ENCODE peak calls at places on chromosomes 7 and 10, in ten cellular contexts. G is neural progenitor cell; X is lung; U is thyroid gland; N is HTR-8/SVneo; E is HL-60; A is activated gamma-delta T cell treated with anti-CD3 and anti-CD28 coated beads, Interleukin-2, amount 50 U/mL, for 16 hours; P is Calu3; O is NCI-H1105; S is K562. F is an unnamed sample.

GRCh38 chr7:45036801-45037200 is 36.8 kb downstream of the CCM2 start:
- DNase-seq in G (no peak), X (no peak), U (no peak), N (no peak), E (no peak), A (no peak), P (no peak), O (no peak), S (no peak), F (no peak)

GRCh38 chr7:4747013-4747412 is 28.4 kb upstream of the AP5Z1 start:
- DNase-seq in G (no peak), X (no peak), U (no peak), N (no peak), E (no peak), A (no peak), P (no peak), O (no peak), S (no peak), F (no peak)

GRCh38 chr7:127678947-127679346 is 27.0 kb downstream of the SND1 start:
- DNase-seq in G (no peak), X (no peak), U (no peak), N (no peak), E (no peak), A (no peak), P (no peak), O (no peak), S (no peak), F (peak; percentile 25)

GRCh38 chr7:159126496-159127345 is 17.9 kb downstream of the VIPR2 start:
- DNase-seq in G (no peak), X (no peak), U (no peak), N (no peak), E (no peak), A (no peak), P (no peak), O (no peak), S (no peak), F (no peak)

GRCh38 chr10:49679480-49679893 is at the start of gene C10orf53:
- DNase-seq in G (peak; percentile 89), X (no peak), U (peak; percentile 20), N (no peak), E (peak; percentile 32), A (no peak), P (no peak), O (no peak), S (peak; percentile 87), F (peak; percentile 16)

GRCh38 chr10:43253461-43254198 is 13.2 kb downstream of the RASGEF1A start:
- DNase-seq in G (no peak), X (no peak), U (no peak), N (no peak), E (no peak), A (no peak), P (no peak), O (no peak), S (no peak), F (no peak)

GRCh38 chr7:113582471-113582870 is 336.3 kb downstream of the PPP1R3A start:
- DNase-seq in G (no peak), X (no peak), U (no peak), N (no peak), E (no peak), A (no peak), P (no peak), O (no peak), S (no peak), F (no peak)

GRCh38 chr7:128841961-128842673 is 11.9 kb downstream of the FLNC start:
- DNase-seq in G (peak; percentile 77), X (no peak), U (peak; percentile 32), N (no peak), E (no peak), A (peak; percentile 32), P (no peak), O (no peak), S (peak; percentile 89), F (no peak)

GRCh38 chr7:117008849-117009531 is 55.7 kb downstream of the ST7 start:
- DNase-seq in G (no peak), X (no peak), U (no peak), N (no peak), E (no peak), A (no peak), P (no peak), O (no peak), S (no peak), F (peak; percentile 44)

GRCh38 chr10:99538287-99538917 is 5.7 kb downstream of the NKX2-3 start:
- DNase-seq in G (no peak), X (no peak), U (no peak), N (no peak), E (no peak), A (no peak), P (no peak), O (no peak), S (no peak), F (no peak)

GRCh38 chr7:108299251-108300014 is 156.8 kb downstream of the NRCAM start:
- DNase-seq in G (no peak), X (no peak), U (no peak), N (no peak), E (no peak), A (no peak), P (peak; percentile 4), O (no peak), S (no peak), F (peak; percentile 69)

GRCh38 chr7:124276005-124276606 is 243.2 kb upstream of the TMEM229A start:
- DNase-seq in G (peak; percentile 61), X (no peak), U (peak; percentile 9), N (no peak), E (peak; percentile 3), A (no peak), P (peak; percentile 38), O (no peak), S (peak; percentile 24), F (no peak)

GRCh38 chr10:88493676-88494483 is 89.2 kb downstream of the RNLS start:
- DNase-seq in G (no peak), X (no peak), U (no peak), N (no peak), E (no peak), A (no peak), P (no peak), O (no peak), S (no peak), F (peak; percentile 85)

GRCh38 chr10:85614981-85615380 is 751.6 kb downstream of the GRID1 start:
- DNase-seq in G (no peak), X (no peak), U (no peak), N (no peak), E (no peak), A (no peak), P (no peak), O (no peak), S (no peak), F (no peak)

GRCh38 chr7:150631084-150631824 is 931 bp downstream of the GIMAP6 start:
- DNase-seq in G (no peak), X (no peak), U (peak; percentile 17), N (no peak), E (no peak), A (no peak), P (no peak), O (no peak), S (no peak), F (no peak)

GRCh38 chr7:14125998-14126397 is 136.5 kb upstream of the ETV1 start:
- DNase-seq in G (peak; percentile 13), X (no peak), U (no peak), N (no peak), E (no peak), A (no peak), P (no peak), O (no peak), S (no peak), F (no peak)

GRCh38 chr7:75654855-75655254 is 83.9 kb downstream of the HIP1 start:
- DNase-seq in G (no peak), X (no peak), U (no peak), N (no peak), E (no peak), A (no peak), P (no peak), O (no peak), S (no peak), F (no peak)

GRCh38 chr7:116177009-116177408 is 33.3 kb upstream of the TES start:
- DNase-seq in G (no peak), X (no peak), U (no peak), N (peak; percentile 25), E (no peak), A (no peak), P (no peak), O (no peak), S (no peak), F (peak; percentile 79)

GRCh38 chr10:68330852-68331454 is 911 bp upstream of the HNRNPH3 start:
- DNase-seq in G (peak; percentile 9), X (no peak), U (peak; percentile 50), N (no peak), E (no peak), A (no peak), P (peak; percentile 30), O (no peak), S (no peak), F (peak; percentile 51)

GRCh38 chr7:30707391-30708351 is 25.4 kb upstream of the CRHR2 start:
- DNase-seq in G (no peak), X (no peak), U (no peak), N (no peak), E (no peak), A (no peak), P (no peak), O (no peak), S (no peak), F (peak; percentile 45)

GRCh38 chr10:112960151-112960681 is 10.2 kb downstream of the TCF7L2 start:
- DNase-seq in G (no peak), X (no peak), U (no peak), N (no peak), E (no peak), A (no peak), P (no peak), O (no peak), S (no peak), F (peak; percentile 22)

F was measured in fibroblast of the aortic adventitia.